ENCODE peak calls at places on chromosomes 6 and 20, in four cellular contexts. O is K562, S is HepG2, F is H1. N is an unnamed sample.

GRCh38 chr20:53282217-53282955 is 310.2 kb downstream of the TSHZ2 start:
- DNase-seq in O (no peak), S (no peak), F (no peak), N (no peak)

GRCh38 chr6:110999634-111000270 is 17.9 kb downstream of the RPF2 start:
- DNase-seq in O (peak), S (peak), F (no peak), N (no peak)

GRCh38 chr20:62292115-62292514 is 10.7 kb upstream of the ADRM1 start:
- DNase-seq in O (no peak), S (no peak), F (no peak), N (no peak)

GRCh38 chr6:44925100-44925739 is 402.9 kb upstream of the RUNX2 start:
- DNase-seq in O (peak), S (peak), F (no peak), N (no peak)

GRCh38 chr6:20877008-20877937 is 343.0 kb downstream of the CDKAL1 start:
- DNase-seq in O (peak), S (peak), F (no peak), N (peak)

GRCh38 chr6:73435236-73435635 is 16.9 kb downstream of the CGAS start:
- DNase-seq in O (no peak), S (no peak), F (no peak), N (no peak)

GRCh38 chr6:36809933-36810844 is 29.1 kb downstream of the CPNE5 start:
- DNase-seq in O (no peak), S (peak), F (no peak), N (no peak)

GRCh38 chr6:126188271-126188909 is 151.5 kb upstream of the CENPW start:
- DNase-seq in O (no peak), S (peak), F (no peak), N (no peak)

GRCh38 chr6:80638222-80639055 is 532.0 kb downstream of the BCKDHB start:
- DNase-seq in O (no peak), S (peak), F (no peak), N (peak)

GRCh38 chr20:34562643-34563042 is 4.1 kb downstream of the MAP1LC3A start:
- DNase-seq in O (no peak), S (peak), F (peak), N (no peak)

GRCh38 chr6:7974553-7974931 is 64.0 kb upstream of the TXNDC5 start:
- DNase-seq in O (peak), S (no peak), F (no peak), N (no peak)

GRCh38 chr20:2065111-2065510 is 36.5 kb upstream of the STK35 start:
- DNase-seq in O (no peak), S (no peak), F (no peak), N (no peak)

GRCh38 chr20:20780127-20780822 is 67.8 kb upstream of the RALGAPA2 start:
- DNase-seq in O (no peak), S (peak), F (no peak), N (no peak)

GRCh38 chr20:19322061-19322985 is 109.9 kb downstream of the SLC24A3 start:
- DNase-seq in O (no peak), S (no peak), F (no peak), N (no peak)
- TF ChIP-seq FOSL1 in O (no peak), S (no peak), F (no peak), N (no peak)

GRCh38 chr6:159790149-159790946 is at the start of gene MRPL18:
- DNase-seq in O (peak), S (peak), F (peak), N (peak)
- H2AFZ ChIP-seq in O (peak), S (peak), F (peak), N (no peak)

GRCh38 chr6:106163966-106164877 is 78.1 kb downstream of the PRDM1 start:
- DNase-seq in O (no peak), S (no peak), F (no peak), N (no peak)

GRCh38 chr6:106162926-106163325 is 76.8 kb downstream of the PRDM1 start:
- DNase-seq in O (no peak), S (no peak), F (no peak), N (no peak)

GRCh38 chr6:106161893-106162292 is 75.8 kb downstream of the PRDM1 start:
- DNase-seq in O (no peak), S (no peak), F (no peak), N (no peak)

GRCh38 chr6:106161475-106161874 is 75.3 kb downstream of the PRDM1 start:
- DNase-seq in O (no peak), S (no peak), F (no peak), N (no peak)

DNA sequence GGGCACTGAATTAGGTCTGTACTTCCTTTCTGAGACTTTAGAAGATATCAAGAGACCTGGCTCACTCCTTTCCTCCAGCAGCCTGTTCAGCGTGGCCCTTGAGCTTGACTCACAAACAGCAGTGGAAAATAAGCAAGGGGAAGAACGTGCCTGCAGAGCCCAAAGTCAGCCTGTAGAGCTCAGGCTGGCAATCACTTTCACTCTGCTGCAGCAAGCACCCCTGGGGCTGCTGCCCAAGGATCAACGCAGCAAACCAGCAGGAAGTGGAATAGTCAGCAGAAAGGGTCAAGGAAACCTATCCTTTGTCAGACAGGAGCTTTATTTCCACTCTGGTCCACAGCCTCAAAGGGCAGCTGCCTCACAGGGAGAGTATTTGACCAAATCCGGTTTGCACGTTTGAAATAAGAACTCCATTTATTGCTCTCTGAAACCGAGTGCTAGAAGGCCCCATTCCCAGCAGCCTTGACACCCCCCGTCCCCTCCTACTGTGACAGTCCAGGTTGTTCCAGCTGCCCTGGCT is 77.4 kb downstream of the PRDM1 start:
- DNase-seq in O (no peak), S (no peak), F (no peak), N (no peak)
- H3K4me3 ChIP-seq in O (no peak), S (no peak), F (no peak), N (no peak)

GRCh38 chr20:400121-400450 is 8.0 kb upstream of the RBCK1 start:
- DNase-seq in O (no peak), S (peak), F (no peak), N (no peak)
- TF ChIP-seq FOSL1 in O (no peak), S (no peak), F (no peak), N (no peak)